ENCODE peak calls at places on chromosomes 2 and 18, in nine cellular contexts. M is CD8-positive, alpha-beta memory T cell; P is stomach; E is left ventricle myocardium inferior; I is IMR-90; T is tibial nerve; L is uterus; A is GM23338; Q is brain microvascular endothelial cell. W is an unnamed sample.

GRCh38 chr2:12202301-12202700 is 455.9 kb downstream of the LPIN1 start:
- DNase-seq in M (no peak), P (no peak), A (peak), E (no peak), Q (peak), T (no peak), L (no peak), I (peak), W (no peak)

GRCh38 chr18:78765142-78765541 is 214.5 kb upstream of the SALL3 start:
- DNase-seq in E (no peak), L (no peak), Q (no peak), I (no peak), A (no peak), P (no peak), M (no peak), T (no peak), W (no peak)

GRCh38 chr18:68660355-68661183 is 54.3 kb downstream of the TMX3 start:
- DNase-seq in I (peak), E (no peak), P (no peak), L (no peak), Q (peak), T (no peak), A (peak), M (no peak), W (no peak)

GRCh38 chr2:53633441-53633840 is 134.2 kb upstream of the CHAC2 start:
- DNase-seq in Q (peak), I (peak), L (no peak), M (no peak), T (no peak), A (no peak), E (no peak), P (no peak), W (no peak)

GRCh38 chr2:144389151-144389929 is 130.6 kb downstream of the ZEB2 start:
- DNase-seq in Q (no peak), E (no peak), T (no peak), A (peak), I (no peak), P (peak), M (no peak), L (no peak), W (no peak)

GRCh38 chr18:25599443-25599842 is 247.5 kb upstream of the ZNF521 start:
- DNase-seq in A (no peak), L (no peak), I (no peak), P (no peak), T (no peak), M (no peak), Q (no peak), E (no peak), W (no peak)

GRCh38 chr2:54106631-54107454 is 8.6 kb upstream of the ACYP2 start:
- DNase-seq in L (no peak), Q (peak), I (peak), T (no peak), P (peak), A (peak), E (no peak), M (no peak), W (peak)

GRCh38 chr2:117917223-117917917 is 96.5 kb downstream of the CCDC93 start:
- DNase-seq in P (no peak), A (peak), L (no peak), M (no peak), T (no peak), E (no peak), Q (no peak), I (peak), W (no peak)

GRCh38 chr2:189999661-190000060 is 62.9 kb downstream of the MSTN start:
- DNase-seq in L (no peak), A (no peak), T (no peak), P (no peak), E (no peak), M (no peak), I (no peak), Q (no peak), W (no peak)

GRCh38 chr2:30041884-30042283 is 104.9 kb upstream of the YPEL5 start:
- DNase-seq in A (no peak), I (no peak), M (no peak), L (no peak), P (no peak), E (no peak), Q (no peak), T (no peak), W (no peak)

GRCh38 chr2:86512034-86512433 is 51.2 kb downstream of the CHMP3 start:
- DNase-seq in T (no peak), M (no peak), I (no peak), L (no peak), Q (no peak), P (no peak), E (no peak), A (peak), W (no peak)

GRCh38 chr18:42707080-42707479 is 408.4 kb downstream of the RIT2 start:
- DNase-seq in E (no peak), L (no peak), Q (no peak), A (no peak), I (no peak), P (no peak), T (no peak), M (no peak), W (no peak)

GRCh38 chr2:203451011-203451410 is 84.1 kb downstream of the RAPH1 start:
- DNase-seq in E (no peak), L (no peak), A (no peak), P (no peak), I (peak), M (no peak), Q (no peak), T (no peak), W (no peak)

GRCh38 chr2:85775406-85776381 is 21.9 kb downstream of the ATOH8 start:
- DNase-seq in A (no peak), T (no peak), I (no peak), Q (no peak), P (no peak), L (no peak), E (peak), M (peak), W (no peak)

GRCh38 chr2:226579519-226579918 is 220.1 kb downstream of the IRS1 start:
- DNase-seq in P (no peak), I (peak), A (no peak), T (no peak), E (no peak), M (no peak), Q (no peak), L (no peak), W (no peak)

GRCh38 chr2:109435066-109435690 is 178.6 kb downstream of the SEPTIN10 start:
- DNase-seq in A (no peak), T (no peak), P (no peak), M (no peak), E (no peak), L (no peak), Q (no peak), I (no peak), W (no peak)

GRCh38 chr2:11901351-11902069 is 155.1 kb downstream of the LPIN1 start:
- DNase-seq in T (no peak), E (no peak), L (no peak), I (no peak), M (no peak), Q (no peak), A (peak), P (no peak), W (no peak)

DNA sequence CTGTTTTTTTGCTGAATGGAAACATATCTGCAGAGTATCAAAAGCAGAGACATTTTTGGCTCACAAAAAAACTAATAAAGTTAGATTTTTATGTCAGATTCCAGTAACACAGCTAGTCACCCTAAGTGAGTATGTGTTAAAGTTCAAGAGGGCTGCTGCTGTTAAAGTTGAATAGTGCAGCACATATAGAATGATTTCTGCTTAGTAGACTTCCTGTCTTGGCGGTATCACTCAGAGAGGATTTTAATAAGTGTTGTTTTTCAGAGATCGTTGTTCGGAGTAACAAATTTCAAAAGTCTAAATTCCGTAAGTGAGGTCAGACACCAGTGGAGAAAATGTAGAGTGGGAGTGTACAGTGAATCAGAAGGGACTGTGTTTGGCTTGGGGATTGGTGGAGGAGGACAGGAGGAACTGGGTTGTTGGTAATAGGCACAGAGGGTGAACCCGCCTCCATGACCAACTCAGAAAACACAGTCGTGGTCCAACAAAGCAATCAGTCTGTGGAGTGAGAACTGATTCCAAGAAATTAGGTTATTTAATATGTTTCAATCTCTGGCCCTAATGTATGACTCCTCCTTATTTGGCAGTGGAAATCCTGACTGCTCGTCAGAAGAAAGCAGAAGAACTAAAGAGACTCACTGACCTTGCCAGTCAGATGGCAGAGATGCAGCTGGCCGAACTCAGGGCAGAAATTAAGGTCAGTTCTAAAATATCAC is 43.0 kb downstream of the KCTD18 start:
- DNase-seq in T (no peak), Q (no peak), P (no peak), L (peak), I (peak), M (no peak), A (no peak), E (no peak), W (peak)
- H3K27ac ChIP-seq in T (peak), Q (no peak), P (peak), L (peak), I (peak), M (peak), A (peak), E (peak), W (peak)

GRCh38 chr2:20439193-20439475 is 7.7 kb upstream of the RHOB start:
- DNase-seq in P (peak), A (no peak), T (no peak), E (no peak), L (no peak), M (no peak), Q (peak), I (peak), W (no peak)

GRCh38 chr2:20438334-20439192 is 8.3 kb upstream of the RHOB start:
- DNase-seq in I (peak), L (no peak), T (peak), A (no peak), Q (peak), M (no peak), P (no peak), E (no peak), W (no peak)

GRCh38 chr2:20440001-20440560 is 6.8 kb upstream of the RHOB start:
- DNase-seq in A (no peak), P (no peak), L (no peak), I (no peak), Q (no peak), T (peak), E (no peak), M (no peak), W (no peak)

GRCh38 chr2:20436716-20437470 is 10.0 kb upstream of the RHOB start:
- DNase-seq in A (no peak), E (no peak), T (no peak), L (no peak), P (no peak), I (no peak), Q (no peak), M (no peak), W (no peak)

DNA sequence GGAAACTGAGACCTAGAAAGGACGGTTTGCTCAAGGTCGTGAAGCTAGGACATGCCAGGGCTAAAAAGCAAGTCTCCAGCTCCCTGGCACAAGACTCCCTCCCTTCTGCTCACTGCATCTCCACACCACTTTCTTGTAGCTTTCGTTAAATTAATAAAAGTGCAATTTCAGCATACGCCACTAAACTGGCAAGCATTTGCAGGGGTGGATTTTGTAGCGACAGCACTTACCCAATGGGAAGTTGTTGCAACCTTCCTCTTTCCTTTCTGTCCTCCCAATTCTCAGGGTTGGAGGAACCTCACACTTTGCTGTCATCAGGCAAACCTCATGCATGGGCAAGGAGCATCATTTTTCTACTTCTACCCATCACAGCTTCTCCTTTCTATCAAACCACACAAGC is 7.4 kb upstream of the RHOB start:
- DNase-seq in I (no peak), A (no peak), T (peak), L (no peak), P (no peak), E (no peak), M (no peak), Q (no peak), W (no peak)
- H3K4me3 ChIP-seq in I (no peak), A (no peak), T (no peak), L (no peak), P (no peak), E (no peak), M (no peak), Q (no peak), W (no peak)

DNA sequence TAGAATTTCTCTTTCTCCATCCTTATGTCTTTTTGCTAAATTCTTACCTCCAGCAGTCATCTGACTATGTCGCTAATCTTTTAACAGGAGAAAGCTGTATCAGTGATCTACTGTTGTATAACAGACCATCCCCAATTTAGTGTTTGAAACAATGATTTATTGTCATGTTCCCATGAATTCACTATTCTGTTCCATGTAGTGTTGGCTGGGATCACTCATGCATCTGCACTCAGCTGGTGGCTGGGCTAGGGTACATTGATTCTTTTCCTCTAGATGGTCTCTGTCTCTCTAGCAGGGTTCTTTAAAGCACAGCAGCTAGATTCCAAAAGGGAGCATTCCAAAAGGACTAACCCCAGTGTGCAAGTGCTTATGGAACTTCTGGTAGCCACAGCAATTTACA is 184.2 kb upstream of the FANCL start:
- DNase-seq in Q (no peak), L (no peak), T (no peak), P (no peak), M (no peak), A (no peak), I (no peak), E (no peak), W (no peak)
- H3K27ac ChIP-seq in Q (no peak), L (no peak), T (no peak), P (no peak), M (no peak), A (no peak), I (no peak), E (no peak), W (no peak)

GRCh38 chr2:5932556-5933469 is 240.6 kb downstream of the SOX11 start:
- DNase-seq in A (no peak), L (no peak), P (peak), I (no peak), E (peak), M (no peak), T (no peak), Q (no peak), W (no peak)
- H3K4me3 ChIP-seq in A (no peak), L (no peak), P (peak), I (no peak), E (peak), M (no peak), T (no peak), Q (no peak), W (no peak)

GRCh38 chr2:73701968-73702665 is 35.0 kb downstream of the TPRKB start:
- DNase-seq in L (no peak), Q (no peak), M (no peak), E (no peak), T (no peak), I (no peak), P (no peak), A (no peak), W (no peak)
- H3K27ac ChIP-seq in L (peak), Q (no peak), M (no peak), E (no peak), T (no peak), I (no peak), P (peak), A (no peak), W (no peak)

W was measured in naive thymus-derived CD4-positive, alpha-beta T cell.